ENCODE peak calls at places on chromosomes 16 and 17, in six cellular contexts. One of them, this sample, is unnamed.

GRCh38 chr16:86752582-86753175 is 174.3 kb downstream of the FOXL1 start:
- DNase-seq in fibroblast of the conjunctiva: no peak
- DNase-seq in GM04504: no peak
- DNase-seq in T-helper 1 cell: no peak
- DNase-seq in T47D: no peak
- DNase-seq in K562: no peak
- DNase-seq in this sample: no peak

GRCh38 chr17:28475151-28475900 is 1.9 kb downstream of the SLC13A2 start:
- DNase-seq in fibroblast of the conjunctiva: no peak
- DNase-seq in GM04504: no peak
- DNase-seq in T-helper 1 cell: no peak
- DNase-seq in T47D: peak
- DNase-seq in K562: no peak
- DNase-seq in this sample: no peak

GRCh38 chr16:73432794-73433455 is 385.0 kb upstream of the ZFHX3 start:
- DNase-seq in fibroblast of the conjunctiva: no peak
- DNase-seq in GM04504: no peak
- DNase-seq in T-helper 1 cell: no peak
- DNase-seq in T47D: no peak
- DNase-seq in K562: no peak
- DNase-seq in this sample: no peak

GRCh38 chr17:62875296-62875695 is 67.2 kb upstream of the MARCHF10 start:
- DNase-seq in fibroblast of the conjunctiva: no peak
- DNase-seq in GM04504: no peak
- DNase-seq in T-helper 1 cell: no peak
- DNase-seq in T47D: no peak
- DNase-seq in K562: no peak
- DNase-seq in this sample: no peak

GRCh38 chr17:32342603-32343325 is 791 bp upstream of the C17orf75 start:
- DNase-seq in fibroblast of the conjunctiva: no peak
- DNase-seq in GM04504: no peak
- DNase-seq in T-helper 1 cell: no peak
- DNase-seq in T47D: no peak
- DNase-seq in K562: no peak
- DNase-seq in this sample: no peak

GRCh38 chr16:75089486-75090202 is 26.9 kb downstream of the LDHD start:
- DNase-seq in fibroblast of the conjunctiva: no peak
- DNase-seq in GM04504: no peak
- DNase-seq in T-helper 1 cell: no peak
- DNase-seq in T47D: peak
- DNase-seq in K562: no peak
- DNase-seq in this sample: no peak

GRCh38 chr16:54242199-54242598 is 44.4 kb downstream of the IRX3 start:
- DNase-seq in fibroblast of the conjunctiva: no peak
- DNase-seq in GM04504: no peak
- DNase-seq in T-helper 1 cell: no peak
- DNase-seq in T47D: peak
- DNase-seq in K562: peak
- DNase-seq in this sample: no peak

GRCh38 chr17:49375544-49375943 is 13.5 kb upstream of the ZNF652 start:
- DNase-seq in fibroblast of the conjunctiva: no peak
- DNase-seq in GM04504: no peak
- DNase-seq in T-helper 1 cell: no peak
- DNase-seq in T47D: no peak
- DNase-seq in K562: no peak
- DNase-seq in this sample: no peak

GRCh38 chr17:55264273-55264639 is 504 bp upstream of the HLF start:
- DNase-seq in fibroblast of the conjunctiva: no peak
- DNase-seq in GM04504: no peak
- DNase-seq in T-helper 1 cell: no peak
- DNase-seq in T47D: no peak
- DNase-seq in K562: no peak
- DNase-seq in this sample: no peak

GRCh38 chr17:51796026-51796425 is 362.5 kb downstream of the CA10 start:
- DNase-seq in fibroblast of the conjunctiva: no peak
- DNase-seq in GM04504: no peak
- DNase-seq in T-helper 1 cell: no peak
- DNase-seq in T47D: no peak
- DNase-seq in K562: no peak
- DNase-seq in this sample: no peak

GRCh38 chr17:76948726-76949342 is 80.6 kb downstream of the MGAT5B start:
- DNase-seq in fibroblast of the conjunctiva: no peak
- DNase-seq in GM04504: no peak
- DNase-seq in T-helper 1 cell: no peak
- DNase-seq in T47D: no peak
- DNase-seq in K562: no peak
- DNase-seq in this sample: no peak

GRCh38 chr16:63289834-63290460 is 1253.7 kb upstream of the CDH8 start:
- DNase-seq in fibroblast of the conjunctiva: peak
- DNase-seq in GM04504: no peak
- DNase-seq in T-helper 1 cell: no peak
- DNase-seq in T47D: peak
- DNase-seq in K562: peak
- DNase-seq in this sample: no peak

GRCh38 chr17:488993-489757 is 136.6 kb upstream of the RPH3AL start:
- DNase-seq in fibroblast of the conjunctiva: no peak
- DNase-seq in GM04504: no peak
- DNase-seq in T-helper 1 cell: peak
- DNase-seq in T47D: no peak
- DNase-seq in K562: peak
- DNase-seq in this sample: no peak

GRCh38 chr17:77916284-77916683 is 42.2 kb upstream of the TNRC6C start:
- DNase-seq in fibroblast of the conjunctiva: no peak
- DNase-seq in GM04504: no peak
- DNase-seq in T-helper 1 cell: no peak
- DNase-seq in T47D: no peak
- DNase-seq in K562: no peak
- DNase-seq in this sample: no peak